ENCODE peak calls at places on chromosomes 13 and 19, in ten cellular contexts. H, T, O, U, A, Y, D, B, Q and X are unnamed samples.

GRCh38 chr13:101481421-101481820 is 28.9 kb downstream of the ITGBL1 start:
- DNase-seq in Y (no peak), O (no peak), H (no peak), B (no peak), Q (no peak), U (no peak), A (no peak), T (no peak), D (no peak), X (no peak)

GRCh38 chr19:13162749-13163608 is 12.8 kb downstream of the IER2 start:
- DNase-seq in Y (peak), H (peak), B (peak), T (peak), O (peak), U (peak), A (peak), D (peak), Q (peak), X (peak)

GRCh38 chr19:588758-589692 is 656 bp upstream of the HCN2 start:
- DNase-seq in B (no peak), Y (no peak), A (no peak), U (peak), H (peak), Q (no peak), T (no peak), O (no peak), D (no peak), X (no peak)

GRCh38 chr13:30798776-30799625 is 63.7 kb downstream of the ALOX5AP start:
- DNase-seq in U (no peak), T (no peak), O (no peak), A (peak), Q (no peak), H (peak), Y (no peak), D (no peak), B (peak), X (no peak)

GRCh38 chr13:26811636-26812035 is 51.0 kb upstream of the GPR12 start:
- DNase-seq in U (no peak), Q (no peak), A (no peak), T (no peak), O (no peak), Y (no peak), B (no peak), D (no peak), H (no peak), X (no peak)

GRCh38 chr13:98486412-98486811 is 90.5 kb downstream of the STK24 start:
- DNase-seq in H (no peak), U (no peak), Q (no peak), O (no peak), A (no peak), T (no peak), B (no peak), D (no peak), Y (no peak), X (no peak)

GRCh38 chr13:109402976-109403375 is 383.4 kb downstream of the IRS2 start:
- DNase-seq in T (no peak), D (no peak), A (no peak), U (no peak), Q (peak), H (no peak), B (no peak), O (peak), Y (no peak), X (no peak)

GRCh38 chr13:101453784-101454201 is 1.3 kb downstream of the ITGBL1 start:
- DNase-seq in B (no peak), Y (peak), Q (no peak), O (no peak), H (peak), U (no peak), T (no peak), D (peak), A (no peak), X (no peak)

GRCh38 chr19:38933544-38933943 is 2.8 kb downstream of the MRPS12 start:
- DNase-seq in U (no peak), D (no peak), B (no peak), Q (no peak), O (no peak), Y (no peak), A (no peak), T (no peak), H (no peak), X (no peak)

GRCh38 chr19:43439183-43440063 is 24.7 kb downstream of the TEX101 start:
- DNase-seq in O (no peak), T (peak), Y (no peak), U (peak), H (no peak), B (no peak), D (no peak), A (peak), Q (no peak), X (no peak)

GRCh38 chr13:113853518-113854237 is 10.2 kb downstream of the GAS6 start:
- DNase-seq in Y (peak), B (peak), O (no peak), T (no peak), H (no peak), A (no peak), U (no peak), D (peak), Q (no peak), X (no peak)

GRCh38 chr13:35838356-35838755 is 292.8 kb downstream of the DCLK1 start:
- DNase-seq in U (no peak), Q (no peak), A (no peak), O (no peak), T (peak), Y (no peak), D (no peak), H (no peak), B (peak), X (peak)

GRCh38 chr19:28482221-28482620 is 730.7 kb downstream of the UQCRFS1 start:
- DNase-seq in A (no peak), O (no peak), H (peak), Y (no peak), B (peak), D (no peak), U (peak), T (no peak), Q (no peak), X (no peak)

GRCh38 chr13:75637101-75637774 is 1.1 kb downstream of the LMO7 start:
- DNase-seq in O (no peak), D (no peak), Y (no peak), A (peak), B (peak), H (peak), U (no peak), Q (no peak), T (no peak), X (no peak)

GRCh38 chr13:79228972-79229371 is 177.1 kb downstream of the RBM26 start:
- DNase-seq in U (no peak), Q (no peak), O (no peak), T (no peak), Y (no peak), A (no peak), B (no peak), D (no peak), H (no peak), X (no peak)

GRCh38 chr13:77429320-77430142 is 102.6 kb upstream of the MYCBP2 start:
- DNase-seq in T (no peak), O (no peak), U (no peak), B (peak), Y (no peak), D (no peak), Q (no peak), A (no peak), H (no peak), X (no peak)

GRCh38 chr19:9321338-9321737 is 2.6 kb upstream of the ZNF559 start:
- DNase-seq in D (no peak), A (no peak), O (no peak), U (no peak), Q (no peak), H (no peak), B (no peak), T (no peak), Y (no peak), X (no peak)

GRCh38 chr19:55245236-55245904 is 13.4 kb downstream of the PPP6R1 start:
- DNase-seq in Q (no peak), B (no peak), D (no peak), A (no peak), H (no peak), U (no peak), Y (no peak), O (no peak), T (no peak), X (no peak)

GRCh38 chr13:76921516-76921915 is 26.8 kb upstream of the ACOD1 start:
- DNase-seq in O (no peak), T (no peak), B (no peak), D (no peak), H (no peak), A (no peak), Q (no peak), Y (no peak), U (no peak), X (no peak)

GRCh38 chr19:28632357-28633076 is 580.4 kb downstream of the UQCRFS1 start:
- DNase-seq in H (no peak), B (no peak), O (no peak), U (no peak), Q (no peak), T (no peak), Y (no peak), D (no peak), A (no peak), X (no peak)

GRCh38 chr13:48507024-48507423 is 25.9 kb downstream of the RCBTB2 start:
- DNase-seq in U (no peak), A (no peak), D (no peak), H (no peak), T (no peak), B (no peak), O (no peak), Y (no peak), Q (no peak), X (no peak)

GRCh38 chr19:33670398-33670797 is 48.6 kb downstream of the CHST8 start:
- DNase-seq in D (no peak), U (no peak), Y (no peak), O (no peak), Q (no peak), A (no peak), B (no peak), T (no peak), H (no peak), X (no peak)

GRCh38 chr13:71609271-71609670 is 257.7 kb downstream of the DACH1 start:
- DNase-seq in Y (no peak), O (no peak), D (no peak), A (no peak), H (no peak), Q (no peak), B (no peak), T (no peak), U (no peak), X (no peak)

GRCh38 chr13:99080131-99080530 is 102.3 kb upstream of the DOCK9 start:
- DNase-seq in A (no peak), B (no peak), Y (no peak), U (no peak), Q (no peak), T (no peak), O (no peak), H (no peak), D (no peak), X (no peak)

GRCh38 chr13:72727417-72728289 is at the start of the genes BORA and MZT1:
- DNase-seq in A (peak), Q (peak), T (peak), D (peak), Y (peak), U (peak), H (peak), B (peak), O (peak), X (peak)

GRCh38 chr19:41353466-41354342 is at the start of gene TGFB1:
- DNase-seq in T (peak), Y (peak), O (peak), Q (peak), B (peak), A (peak), H (peak), D (peak), U (peak), X (no peak)

GRCh38 chr13:112685856-112686255 is 4.0 kb upstream of the ATP11A start:
- DNase-seq in U (no peak), T (no peak), O (no peak), H (no peak), B (no peak), D (no peak), A (no peak), Y (no peak), Q (no peak), X (no peak)

GRCh38 chr13:60230593-60230992 is 66.9 kb upstream of the DIAPH3 start:
- DNase-seq in H (no peak), O (no peak), U (no peak), T (no peak), A (no peak), Q (no peak), D (no peak), Y (no peak), B (peak), X (no peak)

GRCh38 chr19:30149300-30149699 is 207.3 kb downstream of the URI1 start:
- DNase-seq in O (no peak), T (no peak), Y (no peak), U (no peak), H (no peak), B (no peak), Q (no peak), A (no peak), D (no peak), X (no peak)

GRCh38 chr19:7575426-7576040 is 20.1 kb upstream of the CAMSAP3 start:
- DNase-seq in Y (no peak), A (no peak), Q (peak), O (peak), B (peak), D (no peak), U (peak), H (no peak), T (no peak), X (no peak)
- H3K4me3 ChIP-seq in Y (no peak), A (no peak), Q (no peak), O (no peak), B (no peak), D (no peak), U (no peak), H (no peak), T (no peak), X (no peak)

GRCh38 chr19:45848922-45849321 is 14.0 kb downstream of the SYMPK start:
- DNase-seq in T (no peak), U (peak), D (no peak), O (no peak), A (no peak), B (peak), Y (no peak), H (peak), Q (no peak), X (no peak)
- TF ChIP-seq CTCF in T (peak), U (no peak), D (no peak), O (peak), A (peak), B (peak), Y (no peak), H (peak), Q (no peak), X (peak)

DNA sequence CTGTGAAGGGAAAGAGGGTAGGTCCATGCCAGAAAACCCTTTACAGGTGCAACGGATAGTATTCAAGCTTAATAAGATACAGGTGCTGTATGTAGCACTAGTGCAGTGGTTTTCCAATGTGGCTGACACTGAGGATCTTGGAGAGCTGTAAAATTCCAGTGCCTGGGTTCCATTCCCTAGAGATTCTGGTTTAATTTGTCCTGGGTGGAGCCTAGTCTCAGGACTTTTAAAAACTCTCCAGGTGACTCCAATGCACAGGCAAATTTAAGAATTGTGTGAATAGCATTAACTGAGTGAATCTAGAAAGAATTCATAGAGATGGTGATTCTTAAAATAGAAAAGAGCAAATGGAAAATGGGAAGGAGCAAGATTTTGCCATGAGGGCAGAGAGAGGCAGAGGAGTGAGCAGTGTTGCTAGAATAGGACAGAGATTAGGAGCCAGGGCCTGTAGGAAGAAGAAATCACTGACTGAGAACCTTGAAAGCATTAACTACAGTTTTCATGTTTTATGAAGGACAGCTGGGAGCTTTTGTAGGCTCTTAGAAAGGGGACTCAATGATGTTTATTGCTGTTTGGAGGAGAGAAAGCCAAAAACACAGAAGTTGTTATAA is 261.8 kb downstream of the DLEU7 start:
- DNase-seq in H (no peak), O (no peak), A (no peak), Q (no peak), B (no peak), D (no peak), Y (no peak), T (no peak), U (no peak), X (no peak)
- H3K4me3 ChIP-seq in H (no peak), O (no peak), A (no peak), Q (no peak), B (no peak), D (no peak), Y (no peak), T (no peak), U (no peak), X (no peak)

GRCh38 chr19:23015660-23016059 is 12.7 kb upstream of the ZNF728 start:
- DNase-seq in H (no peak), A (no peak), D (no peak), U (no peak), B (no peak), T (no peak), O (no peak), Y (no peak), Q (no peak), X (no peak)
- TF ChIP-seq CTCF in H (no peak), A (no peak), D (no peak), U (no peak), B (no peak), T (no peak), O (no peak), Y (no peak), Q (no peak), X (no peak)

GRCh38 chr13:89113744-89114143 is 1442.6 kb downstream of the SLITRK5 start:
- DNase-seq in Q (no peak), B (no peak), H (peak), T (no peak), O (no peak), A (no peak), U (no peak), D (no peak), Y (no peak), X (no peak)
- H3K4me3 ChIP-seq in Q (no peak), B (no peak), H (no peak), T (no peak), O (no peak), A (no peak), U (no peak), D (no peak), Y (no peak), X (no peak)

DNA sequence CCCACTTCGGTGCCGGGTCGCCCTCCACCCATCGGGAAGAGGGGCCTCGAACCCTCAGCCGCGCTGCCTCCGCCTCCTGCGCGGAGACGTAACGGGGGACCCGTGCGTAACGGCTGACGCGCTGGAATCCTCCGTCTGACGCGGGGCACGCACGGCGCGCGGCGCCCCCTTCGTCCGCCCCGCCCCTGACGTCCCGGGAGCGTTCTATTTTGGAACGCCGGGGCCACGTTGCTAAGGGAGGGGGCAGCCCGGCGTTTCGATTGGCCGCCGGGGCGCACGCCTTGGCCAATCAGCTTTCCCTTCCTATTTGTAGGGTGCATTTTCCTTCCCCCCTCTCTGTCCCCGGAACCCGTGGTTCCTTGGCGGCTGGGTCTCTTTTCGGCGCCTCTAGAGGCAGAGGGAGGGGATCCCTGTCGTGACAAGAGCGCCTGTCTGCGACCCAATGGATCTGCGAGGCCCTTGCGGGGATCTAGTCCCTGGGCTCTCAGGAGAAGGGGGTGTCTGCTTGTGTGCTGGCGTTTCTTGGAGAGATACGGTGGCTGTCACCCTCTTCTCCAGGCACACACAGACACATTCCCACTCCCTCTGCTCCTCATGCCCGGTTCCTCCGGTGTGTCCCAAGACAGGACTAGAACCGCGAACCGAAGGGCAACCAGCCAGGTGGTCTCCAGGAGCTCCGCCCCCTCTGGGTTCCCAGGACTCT is 1.5 kb downstream of the FOSB start:
- DNase-seq in A (peak), T (no peak), U (peak), Q (peak), D (peak), H (peak), Y (peak), B (peak), O (peak), X (no peak)
- TF ChIP-seq CTCF in A (no peak), T (peak), U (no peak), Q (no peak), D (no peak), H (no peak), Y (no peak), B (no peak), O (no peak), X (no peak)

GRCh38 chr19:12075538-12076139 is 11.1 kb downstream of the ZNF844 start:
- DNase-seq in O (no peak), U (no peak), D (no peak), T (no peak), Y (no peak), H (no peak), B (peak), Q (no peak), A (no peak), X (no peak)

DNA sequence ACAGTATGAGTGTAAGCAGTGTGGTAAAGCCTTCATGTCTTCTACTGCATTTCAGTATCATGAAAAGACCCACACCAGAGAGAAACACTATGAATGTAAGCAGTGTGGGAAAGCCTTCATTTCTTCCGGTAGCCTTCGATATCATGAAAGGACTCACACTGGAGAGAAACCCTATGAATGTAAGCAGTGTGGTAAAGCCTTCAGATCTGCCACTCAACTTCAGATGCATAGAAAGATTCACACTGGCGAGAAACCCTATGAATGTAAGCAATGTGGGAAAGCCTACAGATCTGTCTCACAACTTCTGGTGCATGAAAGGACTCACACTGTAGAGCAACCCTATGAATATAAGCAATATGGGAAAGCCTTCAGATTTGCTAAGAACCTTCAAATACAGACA is 12.8 kb downstream of the ZNF844 start:
- DNase-seq in A (no peak), D (no peak), O (no peak), Q (no peak), H (no peak), T (no peak), U (no peak), Y (no peak), B (no peak), X (no peak)
- H3K4me3 ChIP-seq in A (no peak), D (no peak), O (no peak), Q (no peak), H (peak), T (no peak), U (no peak), Y (no peak), B (no peak), X (no peak)

GRCh38 chr19:10389863-10390262 is 9.5 kb upstream of the TYK2 start:
- DNase-seq in O (no peak), T (no peak), Y (no peak), Q (peak), U (no peak), D (no peak), B (no peak), H (peak), A (peak), X (no peak)
- TF ChIP-seq CTCF in O (no peak), T (peak), Y (no peak), Q (no peak), U (no peak), D (no peak), B (peak), H (peak), A (peak), X (peak)

GRCh38 chr19:7505682-7506384 is 10.1 kb upstream of the ZNF358 start:
- DNase-seq in O (no peak), H (peak), B (no peak), T (no peak), A (no peak), Q (no peak), Y (peak), D (no peak), U (peak), X (no peak)

GRCh38 chr19:7507884-7508283 is 8.0 kb upstream of the ZNF358 start:
- DNase-seq in T (no peak), Y (peak), B (peak), Q (peak), A (peak), H (peak), D (peak), O (peak), U (peak), X (no peak)

GRCh38 chr19:7506385-7507328 is 9.2 kb upstream of the ZNF358 start:
- DNase-seq in B (peak), Q (peak), D (peak), U (peak), H (peak), T (no peak), Y (peak), O (peak), A (peak), X (no peak)

GRCh38 chr19:7512400-7512851 is 3.5 kb upstream of the ZNF358 start:
- DNase-seq in D (no peak), B (no peak), A (no peak), O (no peak), T (no peak), Y (no peak), H (peak), U (peak), Q (no peak), X (no peak)

DNA sequence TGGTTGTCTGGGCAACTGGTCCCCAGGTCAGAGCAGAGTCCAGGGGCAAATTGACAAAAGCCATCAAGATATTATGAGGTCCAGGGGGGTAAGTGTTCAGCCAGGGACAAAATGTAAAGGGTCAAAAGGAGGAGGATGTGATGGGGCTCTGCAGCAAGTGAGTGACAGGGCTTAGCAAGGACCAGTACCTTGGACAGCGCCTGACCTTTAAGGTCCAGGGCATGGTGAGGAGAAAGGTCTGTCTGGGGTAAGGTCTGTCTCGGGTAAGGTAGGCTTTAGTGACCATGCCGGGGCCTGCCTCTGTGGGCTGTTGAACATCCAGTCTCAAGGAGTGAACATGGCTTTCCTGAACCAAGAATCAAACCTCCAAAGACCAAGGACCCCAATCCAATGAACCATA is 6.3 kb upstream of the ZNF358 start:
- DNase-seq in B (no peak), D (no peak), H (peak), Y (no peak), T (no peak), A (no peak), Q (no peak), U (no peak), O (no peak), X (no peak)
- H3K4me3 ChIP-seq in B (no peak), D (no peak), H (no peak), Y (no peak), T (no peak), A (no peak), Q (no peak), U (no peak), O (no peak), X (no peak)